ENCODE peak calls at places on chromosomes 7 and 10, in six cellular contexts. P is HCT116, A is IMR-90, R is DND-41, N is GM12878, C is HepG2. T is an unnamed sample. For H3K9me3, the result is how much of the 10 kb centered on the place peaks cover.

GRCh38 chr7:98568891-98569290 is 48.2 kb upstream of the NPTX2 start:
- DNase-seq in P (no peak), A (no peak), R (no peak), N (no peak), C (no peak), T (no peak)

GRCh38 chr10:32854435-32854834 is 103.6 kb downstream of the ITGB1 start:
- DNase-seq in P (no peak), A (no peak), R (no peak), N (no peak), C (no peak), T (no peak)

GRCh38 chr7:84194484-84195260 is at the start of gene SEMA3A:
- DNase-seq in P (peak), A (peak), R (peak), N (no peak), C (peak), T (no peak)

GRCh38 chr7:41708621-41709358 is 5.9 kb upstream of the INHBA start:
- DNase-seq in P (no peak), A (peak), R (no peak), N (no peak), C (no peak), T (no peak)

GRCh38 chr7:2247141-2247985 is 5.3 kb downstream of the NUDT1 start:
- DNase-seq in P (no peak), A (no peak), R (no peak), N (no peak), C (no peak), T (peak)

GRCh38 chr10:4399571-4399970 is 426.4 kb upstream of the AKR1E2 start:
- DNase-seq in P (no peak), A (peak), R (no peak), N (no peak), C (no peak), T (no peak)

GRCh38 chr7:109407756-109408155 is 838.1 kb downstream of the DNAJB9 start:
- DNase-seq in P (no peak), A (no peak), R (no peak), N (no peak), C (no peak), T (no peak)

GRCh38 chr7:128115326-128115820 is 84.1 kb upstream of the LRRC4 start:
- DNase-seq in P (no peak), A (no peak), R (no peak), N (no peak), C (no peak), T (no peak)

GRCh38 chr10:132300582-132300981 is 7.2 kb downstream of the STK32C start:
- DNase-seq in P (no peak), A (no peak), R (no peak), N (no peak), C (no peak), T (no peak)

GRCh38 chr10:51879238-51879637 is 179.8 kb upstream of the CSTF2T start:
- DNase-seq in P (no peak), A (peak), R (no peak), N (peak), C (no peak), T (no peak)

GRCh38 chr7:111827863-111828504 is 265.7 kb upstream of the IMMP2L start:
- DNase-seq in P (no peak), A (peak), R (no peak), N (no peak), C (no peak), T (no peak)

GRCh38 chr7:154482863-154483262 is 430.7 kb downstream of the DPP6 start:
- DNase-seq in P (no peak), A (no peak), R (no peak), N (no peak), C (no peak), T (no peak)
- H3K9me3 ChIP-seq in P (under half), A (under half), R (under half), N (under half), C (under half), T (under half)

GRCh38 chr10:76428541-76429330 is 997.3 kb downstream of the LRMDA start:
- DNase-seq in P (no peak), A (peak), R (no peak), N (no peak), C (no peak), T (no peak)
- H2AFZ ChIP-seq in P (no peak), A (peak), R (no peak), N (no peak), C (no peak), T (no peak)

GRCh38 chr7:71377062-71377461 is 245.1 kb downstream of the GALNT17 start:
- DNase-seq in P (no peak), A (no peak), R (no peak), N (no peak), C (no peak), T (no peak)

GRCh38 chr7:71377469-71377868 is 245.5 kb downstream of the GALNT17 start:
- DNase-seq in P (no peak), A (no peak), R (no peak), N (no peak), C (no peak), T (no peak)

GRCh38 chr7:71372991-71373390 is 241.0 kb downstream of the GALNT17 start:
- DNase-seq in P (no peak), A (no peak), R (no peak), N (no peak), C (no peak), T (no peak)
- H3K9me3 ChIP-seq in P (under half), A (under half), R (under half), N (under half), C (under half), T (under half)

GRCh38 chr10:44402465-44403205 is 17.7 kb upstream of the CXCL12 start:
- DNase-seq in P (no peak), A (no peak), R (no peak), N (no peak), C (no peak), T (no peak)
- H2AFZ ChIP-seq in P (no peak), A (peak), R (no peak), N (no peak), C (no peak), T (no peak)

GRCh38 chr7:158061884-158062656 is 525.6 kb downstream of the PTPRN2 start:
- DNase-seq in P (no peak), A (no peak), R (no peak), N (no peak), C (no peak), T (no peak)

GRCh38 chr7:158062661-158063060 is 525.0 kb downstream of the PTPRN2 start:
- DNase-seq in P (no peak), A (no peak), R (no peak), N (no peak), C (no peak), T (no peak)

GRCh38 chr7:158065340-158065739 is 522.3 kb downstream of the PTPRN2 start:
- DNase-seq in P (no peak), A (no peak), R (no peak), N (no peak), C (no peak), T (no peak)

GRCh38 chr7:158064631-158065030 is 523.0 kb downstream of the PTPRN2 start:
- DNase-seq in P (no peak), A (no peak), R (no peak), N (no peak), C (no peak), T (no peak)

DNA sequence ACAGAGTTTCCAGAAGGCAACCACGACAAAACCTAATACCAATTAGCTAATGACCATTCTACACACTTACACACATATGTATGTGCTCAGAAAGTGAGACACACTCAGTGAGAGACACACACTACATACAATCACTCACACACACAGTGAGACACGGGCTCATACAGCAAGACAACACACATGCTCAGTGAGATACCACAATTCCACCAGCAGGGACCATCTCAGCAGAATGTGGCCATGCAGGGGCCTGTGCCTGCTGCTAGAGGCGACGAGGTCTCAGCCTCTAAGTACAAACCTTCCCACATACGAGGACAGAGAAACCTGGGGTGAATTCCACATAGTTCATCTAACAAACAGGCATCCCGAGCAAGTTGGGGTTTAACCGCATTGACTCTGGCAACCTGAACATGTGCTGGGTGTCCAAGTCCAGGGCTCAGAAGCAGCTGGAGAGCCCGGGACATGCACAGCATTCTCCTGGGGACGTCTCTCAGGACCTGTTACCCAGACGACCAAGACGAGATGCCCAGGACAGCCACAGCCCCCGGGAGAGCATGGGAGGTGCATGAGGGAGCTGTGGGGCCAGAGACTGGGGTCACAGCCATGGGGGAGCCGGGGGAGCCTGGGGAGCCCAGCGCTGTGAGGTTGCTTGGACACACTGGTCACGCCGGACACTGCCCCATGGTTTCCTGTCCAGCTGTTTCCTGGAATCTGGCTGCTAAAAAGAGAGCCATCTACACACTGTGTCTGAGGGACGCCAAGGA is 523.6 kb downstream of the PTPRN2 start:
- DNase-seq in P (no peak), A (no peak), R (no peak), N (no peak), C (no peak), T (no peak)
- H3K9me3 ChIP-seq in P (under half), A (half or more), R (under half), N (under half), C (under half), T (under half)